ENCODE peak calls at places on chromosomes 7 and 10, in five cellular contexts. I is naive thymus-derived CD8-positive, alpha-beta T cell; S is substantia nigra; H is renal cortical epithelial cell; Y is activated CD4-positive, alpha-beta T cell treated with anti-CD3 and anti-CD28 coated beads for 24 hours. R is an unnamed sample.

GRCh38 chr10:43045631-43046287 is 31.1 kb upstream of the RET start:
- DNase-seq in I (no peak), S (no peak), H (no peak), Y (no peak), R (no peak)

GRCh38 chr7:20737840-20738448 is 48.7 kb downstream of the SP8 start:
- DNase-seq in I (no peak), S (no peak), H (no peak), Y (no peak), R (no peak)

GRCh38 chr10:98235876-98236275 is 32.1 kb downstream of the LOXL4 start:
- DNase-seq in I (no peak), S (no peak), H (peak; percentile 57), Y (no peak), R (no peak)

GRCh38 chr10:8978100-8978499 is 923.6 kb downstream of the GATA3 start:
- DNase-seq in I (no peak), S (no peak), H (no peak), Y (no peak), R (no peak)

GRCh38 chr7:145665499-145666258 is 450.9 kb upstream of the CNTNAP2 start:
- DNase-seq in I (no peak), S (no peak), H (no peak), Y (no peak), R (no peak)

GRCh38 chr7:157278791-157279678 is 57.8 kb upstream of the DNAJB6 start:
- DNase-seq in I (no peak), S (no peak), H (no peak), Y (no peak), R (no peak)

GRCh38 chr7:33334349-33334748 is 205.0 kb downstream of the BBS9 start:
- DNase-seq in I (no peak), S (no peak), H (peak; percentile 29), Y (no peak), R (peak; percentile 41)

GRCh38 chr7:49324707-49325106 is 400.4 kb downstream of the CDC14C start:
- DNase-seq in I (no peak), S (no peak), H (peak; percentile 29), Y (no peak), R (peak; percentile 32)

GRCh38 chr7:66267249-66267648 is 62.1 kb downstream of the TPST1 start:
- DNase-seq in I (no peak), S (no peak), H (peak; percentile 99), Y (no peak), R (no peak)

GRCh38 chr10:107213861-107214260 is 49.4 kb upstream of the SORCS1 start:
- DNase-seq in I (no peak), S (no peak), H (no peak), Y (no peak), R (no peak)